ENCODE peak calls at places on chromosomes 3 and 15, in five cellular contexts. I is IMR-90, Y is mesenchymal stem cell, T is psoas muscle, U is SK-N-SH. H is an unnamed sample.

GRCh38 chr3:154602241-154602640 is 172.3 kb upstream of the GPR149 start:
- DNase-seq in I (no peak), T (no peak), Y (no peak), U (no peak), H (no peak)

GRCh38 chr3:134020135-134020680 is 9.5 kb downstream of the SLCO2A1 start:
- DNase-seq in I (no peak), T (no peak), Y (no peak), U (no peak), H (no peak)

GRCh38 chr15:83871808-83872559 is 218.1 kb downstream of the ADAMTSL3 start:
- DNase-seq in Y (peak), U (no peak), T (no peak), I (peak), H (no peak)

GRCh38 chr3:41710646-41711388 is 251.1 kb downstream of the ULK4 start:
- DNase-seq in U (no peak), T (no peak), I (peak), Y (peak), H (no peak)

GRCh38 chr3:31980530-31981205 is 394 bp downstream of the OSBPL10 start:
- DNase-seq in I (peak), T (peak), U (peak), Y (peak), H (peak)

GRCh38 chr3:134769469-134769868 is 25.6 kb upstream of the EPHB1 start:
- DNase-seq in Y (no peak), T (no peak), I (no peak), U (no peak), H (no peak)

GRCh38 chr3:9934235-9934621 is 594 bp downstream of the CRELD1 start:
- DNase-seq in Y (no peak), I (no peak), U (peak), T (no peak), H (no peak)

GRCh38 chr3:116053017-116053416 is 392.3 kb downstream of the LSAMP start:
- DNase-seq in Y (no peak), I (no peak), U (no peak), T (no peak), H (no peak)

GRCh38 chr3:20104167-20104661 is 64.0 kb downstream of the KAT2B start:
- DNase-seq in T (no peak), I (no peak), Y (no peak), U (no peak), H (no peak)

GRCh38 chr15:61228025-61228901 is 839 bp downstream of the RORA start:
- DNase-seq in T (no peak), Y (peak), I (peak), U (peak), H (no peak)

GRCh38 chr3:135077186-135077585 is 282.1 kb downstream of the EPHB1 start:
- DNase-seq in T (no peak), Y (no peak), U (no peak), I (no peak), H (no peak)

GRCh38 chr3:71056327-71056726 is 527.2 kb downstream of the FOXP1 start:
- DNase-seq in I (peak), Y (no peak), T (no peak), U (no peak), H (no peak)

GRCh38 chr15:55873024-55873745 is 120.2 kb downstream of the NEDD4 start:
- DNase-seq in Y (peak), I (peak), T (no peak), U (peak), H (no peak)

DNA sequence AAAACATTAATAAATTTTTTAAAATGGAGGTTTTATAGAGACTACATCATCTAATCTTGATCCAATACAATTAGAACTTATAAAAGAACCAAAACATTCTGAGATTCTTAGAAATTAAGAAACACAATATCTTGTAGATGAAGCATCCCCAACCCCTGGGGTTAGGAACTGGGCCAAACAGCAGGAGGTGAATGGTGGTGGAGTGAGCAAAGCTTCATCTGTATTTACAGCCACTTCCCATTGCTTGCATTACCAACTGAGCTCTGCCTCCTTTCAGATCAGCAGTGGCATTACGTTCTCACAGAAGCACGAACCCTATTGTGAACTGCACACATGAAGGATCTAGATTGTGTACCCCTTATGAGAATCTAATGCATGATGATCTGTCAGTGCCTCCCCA is 36.3 kb downstream of the KNL1 start:
- DNase-seq in I (no peak), Y (no peak), U (no peak), T (no peak), H (no peak)
- H3K27ac ChIP-seq in I (no peak), Y (no peak), U (no peak), T (no peak), H (no peak)

DNA sequence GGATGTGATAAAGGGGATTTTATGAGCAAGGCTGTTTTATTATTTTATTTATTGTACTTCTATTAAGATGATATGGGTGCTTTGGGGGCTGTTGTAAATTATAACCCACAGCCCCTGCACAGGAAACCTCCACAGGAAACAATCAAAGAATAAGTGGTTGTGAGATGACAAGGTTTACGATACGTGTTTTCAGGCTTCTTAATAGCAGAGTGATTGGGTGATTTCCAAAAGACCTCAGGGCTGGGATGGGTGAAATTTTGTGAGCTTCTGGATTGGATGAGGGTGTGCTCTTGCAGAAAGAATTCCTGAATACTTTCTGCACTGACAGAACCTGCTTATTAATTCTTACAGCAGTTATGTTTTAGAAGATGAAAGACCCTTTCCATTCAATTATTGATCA is 21.4 kb downstream of the CHL1 start:
- DNase-seq in U (no peak), T (no peak), I (no peak), Y (no peak), H (no peak)
- H3K27ac ChIP-seq in U (no peak), T (no peak), I (no peak), Y (no peak), H (no peak)

DNA sequence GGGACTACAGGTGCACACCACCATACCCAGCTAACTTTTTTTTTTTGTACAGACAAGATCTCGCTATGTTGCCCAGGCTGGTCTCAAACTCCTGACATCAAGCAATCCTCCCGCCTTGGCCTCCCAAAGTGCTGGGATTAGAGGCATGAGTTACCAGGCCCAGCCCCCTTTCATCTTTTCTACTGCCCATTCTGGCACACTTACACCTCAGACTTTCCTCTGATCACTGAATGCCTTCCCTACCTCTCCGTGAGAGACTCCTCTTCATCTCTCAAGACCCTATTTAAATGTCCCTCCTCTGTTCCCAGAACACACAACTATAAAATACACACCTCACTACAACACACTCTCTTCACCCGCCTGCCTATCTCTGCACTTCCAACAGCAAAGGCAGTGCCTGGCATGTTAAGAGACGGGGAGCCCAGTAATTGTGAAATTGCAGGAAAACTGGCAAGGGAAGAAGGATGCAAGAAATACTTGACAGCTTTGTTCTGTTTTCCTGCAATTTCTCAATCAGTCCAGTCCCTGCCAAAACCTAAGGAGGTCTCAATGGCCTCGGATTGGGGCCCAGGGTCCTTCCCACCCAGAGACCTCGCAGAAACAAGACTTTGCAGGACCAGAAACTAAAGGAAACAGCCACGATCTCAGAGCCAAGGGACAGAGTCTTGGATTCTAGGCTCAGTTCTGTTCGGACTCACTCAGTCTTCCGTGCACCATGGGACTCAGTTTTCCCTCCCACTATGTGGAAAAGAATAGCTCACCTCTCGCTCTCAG is 869 bp downstream of the RRP9 start:
- DNase-seq in T (no peak), Y (peak), I (no peak), U (no peak), H (no peak)
- H3K27ac ChIP-seq in T (peak), Y (no peak), I (peak), U (no peak), H (no peak)

DNA sequence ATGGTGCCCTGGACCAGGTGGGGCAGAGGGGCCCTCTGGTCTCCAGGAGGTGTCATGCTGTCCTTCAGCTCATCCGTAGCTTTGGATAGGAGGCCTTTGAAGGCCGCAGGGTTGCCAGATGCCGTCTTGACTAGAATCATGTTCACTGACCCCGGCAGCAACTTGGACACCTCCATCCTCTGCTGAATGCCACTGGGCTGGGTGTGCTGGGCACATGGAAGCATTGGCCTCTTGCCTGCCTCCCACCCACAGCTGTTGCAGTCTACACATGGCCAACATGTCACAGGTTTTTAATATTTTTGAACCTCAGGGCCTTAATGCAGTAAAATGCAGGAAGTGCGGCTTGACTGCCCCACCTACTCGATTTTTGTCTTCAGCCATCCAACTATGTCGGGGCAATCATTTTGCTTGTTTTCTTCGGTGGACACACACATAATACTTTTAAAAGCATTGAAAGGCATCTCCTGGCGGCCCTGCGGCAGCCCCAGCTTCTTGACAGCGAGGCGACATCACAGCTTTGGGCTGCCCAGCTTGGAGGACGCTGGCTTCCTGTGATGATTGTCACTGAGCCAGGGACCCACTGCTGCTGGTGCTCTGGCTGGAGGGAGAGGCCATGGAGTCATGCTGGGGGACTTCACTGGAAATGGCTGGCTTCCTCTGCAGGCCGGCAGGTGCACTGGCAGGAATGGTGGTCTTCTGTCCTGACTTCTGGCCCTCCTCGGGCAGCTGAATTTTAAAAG is 31.6 kb upstream of the ACAD9 start:
- DNase-seq in T (no peak), Y (no peak), U (no peak), I (no peak), H (no peak)
- H3K27ac ChIP-seq in T (no peak), Y (no peak), U (no peak), I (no peak), H (no peak)

GRCh38 chr15:70778258-70779076 is 15.1 kb upstream of the UACA start:
- DNase-seq in I (peak), Y (peak), T (no peak), U (no peak), H (peak)
- H3K27ac ChIP-seq in I (peak), Y (peak), T (no peak), U (peak), H (peak)

DNA sequence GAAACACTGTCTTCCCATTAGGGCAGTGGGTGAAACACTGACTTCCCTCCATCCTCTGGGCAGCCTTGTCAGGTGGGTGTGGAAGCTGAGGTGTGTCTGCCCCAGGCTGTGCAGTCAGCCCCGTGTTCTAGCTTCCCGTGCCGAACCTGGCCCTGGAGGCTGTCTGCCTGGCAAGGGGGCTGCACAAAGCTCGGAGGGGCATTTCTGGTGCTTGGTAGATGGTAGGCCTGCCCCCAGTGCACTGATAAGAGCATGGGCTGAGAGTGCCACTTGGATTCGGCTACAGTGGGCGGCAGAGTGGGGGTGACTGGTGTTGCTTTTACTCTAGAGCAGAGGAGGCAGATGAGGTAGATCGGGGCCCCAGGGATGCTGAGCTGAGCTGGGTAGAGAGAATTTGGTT is 21.3 kb downstream of the IGF1R start:
- DNase-seq in T (no peak), I (no peak), Y (no peak), U (no peak), H (no peak)
- H3K27ac ChIP-seq in T (peak), I (peak), Y (peak), U (peak), H (peak)

H was measured in epithelial cell of prostate.